ENCODE peak calls at places on chromosomes 7 and 10, in four cellular contexts. D is mammary epithelial cell, Q is H9, L is neural progenitor cell. S is an unnamed sample.

GRCh38 chr7:140982508-140982907 is 32.2 kb downstream of the MRPS33 start:
- DNase-seq in Q (no peak), L (no peak), D (no peak), S (no peak)

GRCh38 chr10:5575482-5576153 is 50.9 kb downstream of the CALML3 start:
- DNase-seq in L (no peak), D (peak; percentile 53), Q (no peak), S (no peak)

GRCh38 chr10:126910196-126910595 is 5.0 kb downstream of the DOCK1 start:
- DNase-seq in L (no peak), Q (no peak), D (peak; percentile 23), S (no peak)

GRCh38 chr10:127200646-127201045 is 4.3 kb upstream of the INSYN2A start:
- DNase-seq in Q (no peak), L (no peak), D (no peak), S (no peak)

GRCh38 chr7:98174334-98175259 is 36.6 kb upstream of the BHLHA15 start:
- DNase-seq in Q (no peak), L (no peak), D (no peak), S (no peak)

GRCh38 chr7:51366930-51367613 is 50.5 kb upstream of the COBL start:
- DNase-seq in D (peak; percentile 34), Q (peak; percentile 78), L (peak; percentile 87), S (peak; percentile 84)

GRCh38 chr7:45241339-45242109 is 83.9 kb downstream of the RAMP3 start:
- DNase-seq in L (no peak), Q (no peak), D (peak; percentile 20), S (no peak)

GRCh38 chr7:86600506-86601290 is 43.0 kb upstream of the GRM3 start:
- DNase-seq in Q (peak; percentile 61), D (no peak), L (peak; percentile 39), S (peak; percentile 72)

GRCh38 chr10:17100586-17100985 is 29.0 kb downstream of the CUBN start:
- DNase-seq in L (no peak), Q (no peak), D (peak; percentile 71), S (no peak)

GRCh38 chr10:30750971-30751677 is 121.6 kb upstream of the LYZL2 start:
- DNase-seq in D (no peak), Q (no peak), L (no peak), S (no peak)

GRCh38 chr10:91242940-91243339 is 22.5 kb downstream of the PCGF5 start:
- DNase-seq in D (no peak), L (no peak), Q (no peak), S (no peak)

GRCh38 chr7:92873776-92874175 is 37.4 kb upstream of the CDK6 start:
- DNase-seq in D (no peak), L (no peak), Q (no peak), S (no peak)

GRCh38 chr10:31808258-31809218 is 120.1 kb downstream of the ARHGAP12 start:
- DNase-seq in D (peak; percentile 18), Q (no peak), L (peak; percentile 41), S (peak; percentile 52)

GRCh38 chr7:50342616-50343114 is 38.1 kb downstream of the IKZF1 start:
- DNase-seq in Q (no peak), D (no peak), L (peak; percentile 25), S (peak; percentile 58)

GRCh38 chr10:110671788-110672579 is 27.8 kb downstream of the RBM20 start:
- DNase-seq in Q (peak; percentile 78), D (peak; percentile 50), L (peak; percentile 89), S (peak; percentile 92)

GRCh38 chr7:590731-591551 is 71.3 kb upstream of the PDGFA start:
- DNase-seq in L (no peak), D (peak; percentile 16), Q (no peak), S (no peak)

GRCh38 chr7:42237162-42237821 is at the start of gene GLI3:
- DNase-seq in D (peak; percentile 93), L (peak; percentile 96), Q (peak; percentile 88), S (peak; percentile 95)

GRCh38 chr10:30092151-30092790 is 32.9 kb upstream of the JCAD start:
- DNase-seq in D (peak; percentile 78), Q (no peak), L (no peak), S (no peak)

GRCh38 chr10:7562026-7562425 is 104.7 kb downstream of the ITIH5 start:
- DNase-seq in Q (no peak), D (no peak), L (no peak), S (no peak)

GRCh38 chr10:7560519-7560918 is 106.2 kb downstream of the ITIH5 start:
- DNase-seq in Q (no peak), L (no peak), D (no peak), S (no peak)

GRCh38 chr10:7563368-7563767 is 103.4 kb downstream of the ITIH5 start:
- DNase-seq in L (no peak), Q (no peak), D (no peak), S (no peak)

GRCh38 chr10:7559447-7559846 is 107.3 kb downstream of the ITIH5 start:
- DNase-seq in L (no peak), D (no peak), Q (no peak), S (no peak)

GRCh38 chr10:7561216-7561893 is 105.4 kb downstream of the ITIH5 start:
- DNase-seq in L (peak; percentile 37), Q (peak; percentile 45), D (no peak), S (peak; percentile 67)
- TF ChIP-seq CTCF in L (no peak), Q (no peak), D (no peak), S (no peak)

GRCh38 chr7:30921951-30922401 is 10.3 kb downstream of the AQP1 start:
- DNase-seq in D (no peak), L (no peak), Q (peak; percentile 17), S (peak; percentile 38)

GRCh38 chr7:30920584-30921539 is 9.2 kb downstream of the AQP1 start:
- DNase-seq in D (no peak), Q (peak; percentile 19), L (no peak), S (peak; percentile 39)

GRCh38 chr7:30922596-30922995 is 10.9 kb downstream of the AQP1 start:
- DNase-seq in L (no peak), Q (peak; percentile 16), D (no peak), S (peak; percentile 34)

GRCh38 chr7:30920021-30920583 is 8.4 kb downstream of the AQP1 start:
- DNase-seq in Q (no peak), L (no peak), D (no peak), S (peak; percentile 38)

GRCh38 chr7:30921540-30921930 is 9.9 kb downstream of the AQP1 start:
- DNase-seq in D (no peak), Q (peak; percentile 20), L (no peak), S (no peak)
- H3K4me1 ChIP-seq in D (peaks cover 7% of the 10 kb centered on the region), Q (no peaks in the 10 kb centered on the region), L (peaks cover 13% of the 10 kb centered on the region), S (no peaks in the 10 kb centered on the region)

GRCh38 chr7:159197066-159197975 is 52.7 kb upstream of the VIPR2 start:
- DNase-seq in Q (peak; percentile 80), D (no peak), L (peak; percentile 53), S (peak; percentile 75)
- H3K9ac ChIP-seq in Q (no peak overlapping the region), D (no peak overlapping the region), L (no peak overlapping the region), S (no peak overlapping the region)

DNA sequence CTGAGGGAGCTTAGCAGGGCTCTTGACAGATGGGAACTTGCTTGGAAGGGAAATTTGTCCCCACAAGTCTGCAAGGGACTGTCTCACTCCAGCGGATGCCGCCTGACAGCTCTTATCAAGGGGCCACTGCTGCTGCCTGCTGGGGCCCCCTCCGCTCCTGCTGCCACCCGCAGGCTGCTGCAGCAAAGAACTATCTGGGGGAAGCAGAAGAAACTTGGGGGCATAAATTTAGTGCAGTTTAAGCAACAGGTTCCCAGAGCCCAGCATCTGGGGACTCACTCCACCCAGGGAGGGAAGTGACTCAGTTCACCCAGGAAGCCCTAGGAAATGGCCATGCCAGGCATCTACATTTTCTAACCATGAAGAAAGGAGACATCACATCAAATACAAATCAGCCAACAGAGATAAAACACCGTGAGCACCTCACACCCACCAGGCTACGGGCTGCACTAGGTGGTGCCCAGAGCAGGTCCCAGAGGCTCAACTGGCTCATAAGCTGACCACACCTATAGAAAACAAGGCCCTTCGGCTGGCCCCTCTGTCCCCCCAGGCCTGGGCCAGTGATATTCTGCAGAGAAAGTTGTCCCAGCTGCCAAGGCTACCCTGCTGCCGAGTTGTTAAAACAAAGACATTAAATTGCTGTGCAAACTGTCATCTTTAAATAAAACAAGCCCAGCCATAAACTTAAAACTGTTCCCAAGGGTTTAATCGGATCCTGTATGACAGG is 3.7 kb downstream of the RGS10 start:
- DNase-seq in D (no peak), L (no peak), Q (no peak), S (no peak)
- TF ChIP-seq CTCF in D (no peak), L (peak; percentile 3), Q (peak; percentile 23), S (peak; percentile 27)